ENCODE peak calls at places on chromosome 19, in six cellular contexts. M, S, R, T, J and W are unnamed samples.
A peak's percentile ranks its signal among the peaks of the same experiment; 100 is the strongest.

GRCh38 chr19:16342002-16342715 is 17.5 kb downstream of the KLF2 start:
- DNase-seq in J (no peak), S (no peak), T (peak; percentile 42), R (no peak), M (no peak), W (no peak)

GRCh38 chr19:48745208-48745995 is 1.3 kb downstream of the IZUMO1 start:
- DNase-seq in J (no peak), R (peak; percentile 86), S (no peak), T (peak; percentile 47), M (peak; percentile 66), W (no peak)

GRCh38 chr19:19630062-19630414 is 2.0 kb upstream of the LPAR2 start:
- DNase-seq in J (peak; percentile 75), T (no peak), S (no peak), R (no peak), M (no peak), W (no peak)

GRCh38 chr19:47545061-47545948 is 27.6 kb downstream of the ZNF541 start:
- DNase-seq in S (no peak), T (no peak), R (no peak), M (no peak), J (peak; percentile 79), W (no peak)

GRCh38 chr19:339262-339887 is 5.2 kb downstream of the MIER2 start:
- DNase-seq in J (no peak), M (no peak), T (no peak), S (no peak), R (no peak), W (no peak)

GRCh38 chr19:13961826-13962737 is 9.8 kb downstream of the DCAF15 start:
- DNase-seq in J (peak; percentile 84), M (no peak), S (no peak), T (no peak), R (no peak), W (no peak)

GRCh38 chr19:23996549-23996948 is 81.9 kb downstream of the ZNF726 start:
- DNase-seq in M (no peak), S (no peak), R (peak; percentile 35), T (no peak), J (no peak), W (no peak)

GRCh38 chr19:35061583-35062373 is 20.3 kb downstream of the HPN start:
- DNase-seq in S (no peak), J (no peak), M (no peak), T (no peak), R (no peak), W (no peak)

GRCh38 chr19:49338691-49339363 is 3.6 kb downstream of the CD37 start:
- DNase-seq in S (peak; percentile 92), J (peak; percentile 94), M (no peak), R (peak; percentile 57), T (peak; percentile 90), W (peak; percentile 89)

GRCh38 chr19:50432221-50432626 is 468 bp upstream of the MYBPC2 start:
- DNase-seq in J (no peak), S (no peak), R (no peak), T (no peak), M (no peak), W (no peak)

GRCh38 chr19:39188960-39189359 is 7.8 kb upstream of the NCCRP1 start:
- DNase-seq in R (no peak), S (no peak), T (no peak), J (no peak), M (no peak), W (no peak)

GRCh38 chr19:39183100-39183499 is 13.7 kb upstream of the NCCRP1 start:
- DNase-seq in M (no peak), R (no peak), S (no peak), J (no peak), T (no peak), W (no peak)

GRCh38 chr19:39182174-39182505 is 14.6 kb upstream of the NCCRP1 start:
- DNase-seq in R (no peak), J (no peak), M (no peak), T (no peak), S (no peak), W (no peak)

GRCh38 chr19:39187552-39187943 is 9.2 kb upstream of the NCCRP1 start:
- DNase-seq in S (no peak), M (no peak), R (no peak), T (no peak), J (no peak), W (no peak)

GRCh38 chr19:39186391-39186790 is 10.4 kb upstream of the NCCRP1 start:
- DNase-seq in T (no peak), M (no peak), R (no peak), J (no peak), S (no peak), W (no peak)
- TF ChIP-seq EP300 in T (no peak), M (no peak), R (no peak), J (no peak), S (no peak), W (no peak)

GRCh38 chr19:41872384-41872774 is 4.7 kb upstream of the CD79A start:
- DNase-seq in M (no peak), R (no peak), S (no peak), J (no peak), T (no peak), W (no peak)

GRCh38 chr19:41869374-41869955 is 7.6 kb upstream of the CD79A start:
- DNase-seq in J (no peak), S (no peak), T (no peak), M (no peak), R (no peak), W (no peak)

GRCh38 chr19:41872775-41873647 is 4.1 kb upstream of the CD79A start:
- DNase-seq in R (peak; percentile 90), T (peak; percentile 87), J (peak; percentile 94), M (no peak), S (no peak), W (no peak)

GRCh38 chr19:41870401-41870873 is 6.6 kb upstream of the CD79A start:
- DNase-seq in T (no peak), M (no peak), J (no peak), S (no peak), R (no peak), W (no peak)

GRCh38 chr19:41871573-41872383 is 5.3 kb upstream of the CD79A start:
- DNase-seq in S (no peak), R (no peak), J (no peak), M (no peak), T (peak; percentile 78), W (no peak)
- TF ChIP-seq EP300 in S (no peak), R (no peak), J (no peak), M (no peak), T (no peak), W (no peak)

DNA sequence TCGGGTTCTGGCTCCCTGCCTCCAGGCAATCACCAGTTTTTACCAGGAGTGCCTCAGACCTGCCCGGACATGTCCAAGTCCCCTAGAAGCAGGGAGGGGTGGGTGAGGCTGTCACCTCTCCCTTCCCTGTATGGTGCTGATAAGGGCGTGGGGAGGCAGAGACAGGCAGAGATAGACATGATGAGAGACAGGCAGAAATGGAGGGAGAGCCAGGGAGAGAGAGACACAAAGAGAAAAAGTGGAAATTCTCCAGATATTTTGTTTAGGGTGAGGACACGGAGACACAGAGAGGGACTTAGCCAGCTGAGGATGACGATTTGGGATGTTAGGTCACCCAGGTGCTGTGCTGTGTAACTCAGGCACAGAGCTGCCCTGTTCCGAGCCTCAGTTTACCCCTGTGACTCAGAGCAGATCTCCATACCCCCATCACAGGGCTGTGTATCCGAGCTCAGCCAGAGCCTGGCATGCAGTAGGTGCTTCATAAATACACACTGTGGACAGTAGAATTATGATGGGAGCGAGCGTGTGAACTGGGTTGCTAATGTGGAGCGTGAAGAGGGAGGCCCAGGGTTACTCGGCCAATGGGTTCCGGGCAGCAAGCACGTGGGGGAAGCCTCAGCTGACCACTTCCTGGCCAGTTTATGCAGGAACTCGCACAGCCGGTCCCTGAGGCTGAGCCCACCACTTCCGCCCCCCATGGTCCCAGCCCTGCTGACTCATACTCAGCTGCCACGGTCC is 11.9 kb upstream of the GDF15 start:
- DNase-seq in J (peak; percentile 87), S (peak; percentile 99), R (peak; percentile 74), M (peak; percentile 92), T (peak; percentile 84), W (peak; percentile 98)
- TF ChIP-seq EP300 in J (peak; percentile 98), S (no peak), R (peak; percentile 79), M (peak; percentile 80), T (peak; percentile 70), W (peak; percentile 67)

DNA sequence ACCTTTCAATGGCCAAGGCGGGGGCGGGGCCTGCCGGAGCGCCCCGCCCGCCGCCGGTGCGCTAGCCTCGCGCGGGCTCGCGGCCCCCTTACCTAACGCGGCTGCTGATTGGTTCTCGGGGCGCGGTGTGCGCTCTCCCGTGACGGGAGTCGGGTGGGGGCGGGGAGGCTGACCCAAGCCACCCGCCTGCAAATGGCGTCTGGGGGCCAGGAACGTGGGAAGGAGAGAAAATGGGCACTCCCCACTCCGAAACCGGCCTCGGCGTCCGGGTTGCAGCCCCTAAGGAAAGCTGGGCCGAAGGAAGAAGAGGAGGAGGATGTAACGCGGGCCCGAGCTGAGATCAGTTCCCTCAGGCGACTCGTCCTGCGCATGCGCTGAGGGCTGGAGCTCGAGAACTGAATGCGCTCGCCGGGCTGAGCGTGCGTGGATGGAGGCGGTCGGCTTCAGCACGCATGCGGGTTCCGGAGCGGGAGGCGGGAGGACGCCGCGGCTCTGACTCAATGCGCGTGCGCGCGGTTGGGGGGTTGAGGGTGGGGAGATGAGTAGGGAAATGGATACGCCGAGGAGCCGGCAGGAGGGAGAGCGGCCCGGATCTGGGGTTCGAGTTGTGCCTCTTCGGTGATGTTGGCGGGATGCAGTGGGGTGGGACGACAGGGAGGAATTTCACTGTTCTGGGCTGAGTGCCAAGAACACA is at the start of gene SMG9:
- DNase-seq in R (peak; percentile 99), M (peak; percentile 94), S (peak; percentile 98), J (peak; percentile 99), T (peak; percentile 99), W (peak; percentile 99)
- TF ChIP-seq EP300 in R (no peak), M (peak; percentile 94), S (no peak), J (peak; percentile 3), T (no peak), W (no peak)